ENCODE peak calls at places on chromosomes 7 and 10, in ten cellular contexts. D, V, H, S, X, U, K, Q, L and J are unnamed samples.

GRCh38 chr10:69636626-69637550 is 6.8 kb downstream of the FAM241B start:
- DNase-seq in D (peak; percentile 53), V (no peak), H (peak; percentile 10), S (no peak), X (no peak), U (no peak), K (no peak), Q (peak; percentile 74), L (peak; percentile 88), J (peak; percentile 18)

GRCh38 chr10:48612241-48612943 is 7.5 kb upstream of the ARHGAP22 start:
- DNase-seq in D (no peak), V (no peak), H (no peak), S (no peak), X (no peak), U (no peak), K (no peak), Q (peak; percentile 26), L (no peak), J (no peak)

GRCh38 chr10:117112220-117112619 is 25.9 kb downstream of the VAX1 start:
- DNase-seq in D (no peak), V (no peak), H (no peak), S (no peak), X (no peak), U (no peak), K (no peak), Q (peak; percentile 25), L (no peak), J (peak; percentile 65)

GRCh38 chr7:128350708-128351295 is 7.1 kb upstream of the RBM28 start:
- DNase-seq in D (no peak), V (peak; percentile 23), H (no peak), S (no peak), X (no peak), U (no peak), K (no peak), Q (no peak), L (peak; percentile 66), J (no peak)

GRCh38 chr7:26390016-26390415 is 98.4 kb downstream of the SNX10 start:
- DNase-seq in D (peak; percentile 42), V (no peak), H (no peak), S (no peak), X (no peak), U (no peak), K (no peak), Q (no peak), L (no peak), J (no peak)

GRCh38 chr10:71073451-71074175 is 138.8 kb upstream of the UNC5B start:
- DNase-seq in D (no peak), V (no peak), H (no peak), S (peak; percentile 53), X (no peak), U (no peak), K (peak; percentile 46), Q (no peak), L (no peak), J (no peak)

GRCh38 chr10:46553238-46554049 is 3.0 kb downstream of the GPRIN2 start:
- DNase-seq in D (no peak), V (peak; percentile 14), H (no peak), S (peak; percentile 67), X (peak; percentile 16), U (peak; percentile 43), K (peak; percentile 64), Q (no peak), L (no peak), J (no peak)

GRCh38 chr7:73978681-73979563 is 49.1 kb upstream of the ELN start:
- DNase-seq in D (peak; percentile 49), V (no peak), H (peak; percentile 40), S (peak; percentile 81), X (no peak), U (peak; percentile 82), K (peak; percentile 79), Q (peak; percentile 80), L (peak; percentile 92), J (peak; percentile 11)

GRCh38 chr7:122305475-122306319 is 1.1 kb upstream of the FEZF1 start:
- DNase-seq in D (peak; percentile 79), V (no peak), H (peak; percentile 6), S (no peak), X (no peak), U (no peak), K (peak; percentile 72), Q (peak; percentile 17), L (peak; percentile 73), J (peak; percentile 76)

GRCh38 chr10:43943119-43943824 is 294.6 kb upstream of the ZNF32 start:
- DNase-seq in D (no peak), V (no peak), H (no peak), S (peak; percentile 37), X (no peak), U (no peak), K (no peak), Q (no peak), L (no peak), J (no peak)

GRCh38 chr7:27154901-27155815 is 1.3 kb downstream of the HOXA7 start:
- DNase-seq in D (no peak), V (no peak), H (no peak), S (peak; percentile 63), X (peak; percentile 30), U (no peak), K (peak; percentile 61), Q (no peak), L (peak; percentile 66), J (no peak)

GRCh38 chr7:137772748-137773147 is 74.0 kb downstream of the DGKI start:
- DNase-seq in D (no peak), V (no peak), H (peak; percentile 64), S (no peak), X (no peak), U (no peak), K (no peak), Q (peak; percentile 32), L (no peak), J (no peak)

GRCh38 chr7:74059681-74060588 is 23.7 kb upstream of the LIMK1 start:
- DNase-seq in D (no peak), V (no peak), H (no peak), S (peak; percentile 88), X (no peak), U (peak; percentile 81), K (peak; percentile 92), Q (peak; percentile 77), L (peak; percentile 71), J (no peak)

GRCh38 chr10:88409236-88409635 is 173.9 kb downstream of the RNLS start:
- DNase-seq in D (no peak), V (no peak), H (no peak), S (no peak), X (no peak), U (no peak), K (no peak), Q (no peak), L (no peak), J (no peak)

GRCh38 chr10:43204943-43205671 is 61.8 kb downstream of the RASGEF1A start:
- DNase-seq in D (peak; percentile 81), V (no peak), H (peak; percentile 62), S (peak; percentile 78), X (peak; percentile 18), U (peak; percentile 70), K (peak; percentile 76), Q (peak; percentile 70), L (peak; percentile 91), J (peak; percentile 72)

GRCh38 chr10:86960863-86961434 is 2.5 kb downstream of the SNCG start:
- DNase-seq in D (no peak), V (no peak), H (no peak), S (no peak), X (peak; percentile 30), U (peak; percentile 26), K (peak; percentile 31), Q (no peak), L (peak; percentile 58), J (no peak)

GRCh38 chr10:130990536-130990935 is 321.0 kb downstream of the TCERG1L start:
- DNase-seq in D (no peak), V (no peak), H (no peak), S (no peak), X (no peak), U (no peak), K (no peak), Q (no peak), L (no peak), J (no peak)

GRCh38 chr10:72162978-72163377 is 52.8 kb upstream of the ANAPC16 start:
- DNase-seq in D (no peak), V (no peak), H (peak; percentile 75), S (no peak), X (no peak), U (no peak), K (no peak), Q (peak; percentile 66), L (no peak), J (peak; percentile 18)

GRCh38 chr7:149872419-149873073 is 1.2 kb upstream of the ATP6V0E2 start:
- DNase-seq in D (peak; percentile 72), V (peak; percentile 84), H (peak; percentile 76), S (peak; percentile 82), X (peak; percentile 59), U (peak; percentile 81), K (no peak), Q (peak; percentile 69), L (peak; percentile 86), J (peak; percentile 73)

GRCh38 chr7:18408461-18408860 is 87.1 kb upstream of the HDAC9 start:
- DNase-seq in D (no peak), V (no peak), H (peak; percentile 85), S (no peak), X (no peak), U (no peak), K (no peak), Q (peak; percentile 86), L (peak; percentile 12), J (no peak)

GRCh38 chr7:55569797-55570196 is 2.5 kb downstream of the VOPP1 start:
- DNase-seq in D (no peak), V (no peak), H (no peak), S (no peak), X (no peak), U (no peak), K (no peak), Q (no peak), L (no peak), J (no peak)

GRCh38 chr10:3090914-3091313 is 23.6 kb downstream of the PFKP start:
- DNase-seq in D (peak; percentile 48), V (peak; percentile 60), H (peak; percentile 83), S (peak; percentile 78), X (peak; percentile 53), U (peak; percentile 74), K (no peak), Q (peak; percentile 67), L (peak; percentile 74), J (peak; percentile 34)
- H3K4me3 ChIP-seq in D (no peak overlapping the region), V (no peak overlapping the region), H (no peak overlapping the region), S (no peak overlapping the region), X (no peak overlapping the region), U (peak overlapping the region; percentile 11), K (no peak overlapping the region), Q (peak overlapping the region; percentile 58), L (no peak overlapping the region), J (no peak overlapping the region)

GRCh38 chr7:132318338-132319318 is 257.6 kb downstream of the PLXNA4 start:
- DNase-seq in D (peak; percentile 87), V (peak; percentile 84), H (peak; percentile 91), S (peak; percentile 90), X (peak; percentile 87), U (peak; percentile 86), K (peak; percentile 93), Q (peak; percentile 79), L (peak; percentile 91), J (peak; percentile 86)
- H3K4me3 ChIP-seq in D (no peak overlapping the region), V (peak overlapping the region; percentile 30), H (no peak overlapping the region), S (no peak overlapping the region), X (no peak overlapping the region), U (no peak overlapping the region), K (no peak overlapping the region), Q (peak overlapping the region; percentile 11), L (no peak overlapping the region), J (no peak overlapping the region)

GRCh38 chr7:96320437-96320836 is 1.5 kb downstream of the SLC25A13 start:
- DNase-seq in D (no peak), V (no peak), H (no peak), S (no peak), X (no peak), U (no peak), K (no peak), Q (no peak), L (no peak), J (no peak)
- H3K4me3 ChIP-seq in D (peak overlapping the region; percentile 68), V (peak overlapping the region; percentile 85), H (peak overlapping the region; percentile 82), S (peak overlapping the region; percentile 93), X (peak overlapping the region; percentile 99), U (peak overlapping the region; percentile 94), K (no peak overlapping the region), Q (peak overlapping the region; percentile 86), L (no peak overlapping the region), J (peak overlapping the region; percentile 80)

GRCh38 chr10:132667613-132668394 is 118.1 kb downstream of the NKX6-2 start:
- DNase-seq in D (no peak), V (no peak), H (peak; percentile 27), S (no peak), X (no peak), U (peak; percentile 51), K (no peak), Q (peak; percentile 57), L (no peak), J (peak; percentile 80)
- H3K4me3 ChIP-seq in D (no peak overlapping the region), V (no peak overlapping the region), H (peak overlapping the region; percentile 32), S (no peak overlapping the region), X (no peak overlapping the region), U (no peak overlapping the region), K (no peak overlapping the region), Q (peak overlapping the region; percentile 75), L (no peak overlapping the region), J (peak overlapping the region; percentile 1)